ENCODE peak calls at places on chromosomes 7 and 10, in six cellular contexts. I is K562, U is GM12891, O is GM12878, S is HepG2, Q is H1. R is an unnamed sample.

GRCh38 chr7:15503603-15504280 is 58.1 kb downstream of the AGMO start:
- DNase-seq in O (no peak), S (no peak), I (no peak), Q (no peak), U (no peak), R (no peak)

GRCh38 chr10:99685232-99686041 is 26.1 kb downstream of the ENTPD7 start:
- DNase-seq in U (no peak), I (no peak), Q (no peak), O (peak; percentile 43), S (no peak), R (no peak)

GRCh38 chr7:43071604-43072003 is 40.8 kb upstream of the HECW1 start:
- DNase-seq in U (no peak), O (no peak), Q (peak; percentile 69), I (peak; percentile 23), S (no peak), R (no peak)

GRCh38 chr7:140635345-140635744 is 5.3 kb downstream of the DENND2A start:
- DNase-seq in S (no peak), I (no peak), Q (no peak), O (no peak), U (no peak), R (no peak)

GRCh38 chr7:1882451-1882850 is 212.4 kb downstream of the ELFN1 start:
- DNase-seq in S (no peak), O (no peak), Q (no peak), I (peak; percentile 39), U (no peak), R (no peak)

GRCh38 chr7:139016931-139017511 is 18.8 kb downstream of the ZC3HAV1L start:
- DNase-seq in S (peak; percentile 68), Q (no peak), U (peak; percentile 54), O (no peak), I (peak; percentile 81), R (peak; percentile 47)

GRCh38 chr10:113060221-113061053 is 110.4 kb downstream of the TCF7L2 start:
- DNase-seq in Q (no peak), S (peak; percentile 71), I (peak; percentile 67), O (no peak), U (no peak), R (no peak)

GRCh38 chr10:46094931-46095755 is 49.1 kb upstream of the MSMB start:
- DNase-seq in I (no peak), U (no peak), O (no peak), S (no peak), Q (no peak), R (no peak)

GRCh38 chr7:66167773-66168367 is 37.3 kb upstream of the TPST1 start:
- DNase-seq in U (no peak), O (no peak), S (peak; percentile 31), Q (no peak), I (no peak), R (no peak)

GRCh38 chr7:98867271-98867701 is 2.5 kb downstream of the TMEM130 start:
- DNase-seq in S (no peak), Q (no peak), U (no peak), I (no peak), O (no peak), R (no peak)

GRCh38 chr7:7554021-7554432 is 12.7 kb upstream of the MIOS start:
- DNase-seq in S (no peak), O (no peak), I (no peak), U (no peak), Q (no peak), R (no peak)

GRCh38 chr7:44217133-44217714 is 16.4 kb downstream of the YKT6 start:
- DNase-seq in S (no peak), O (no peak), I (no peak), U (no peak), Q (no peak), R (no peak)

GRCh38 chr7:133510326-133511055 is 257.6 kb downstream of the EXOC4 start:
- DNase-seq in Q (no peak), U (no peak), I (no peak), S (no peak), O (no peak), R (no peak)

GRCh38 chr7:158955146-158955870 is 99.0 kb downstream of the DYNC2I1 start:
- DNase-seq in Q (no peak), S (no peak), U (no peak), O (no peak), I (no peak), R (no peak)

GRCh38 chr7:88692493-88692892 is 67.0 kb upstream of the ZNF804B start:
- DNase-seq in Q (no peak), U (no peak), I (no peak), S (no peak), O (no peak), R (no peak)

GRCh38 chr10:5947471-5948207 is 29.7 kb downstream of the IL15RA start:
- DNase-seq in S (no peak), U (no peak), O (no peak), Q (no peak), I (no peak), R (no peak)

GRCh38 chr10:2992401-2993198 is 74.7 kb upstream of the PFKP start:
- DNase-seq in S (no peak), Q (no peak), I (no peak), O (no peak), U (no peak), R (no peak)

GRCh38 chr10:69780070-69780469 is 21.6 kb upstream of the COL13A1 start:
- DNase-seq in U (no peak), I (no peak), O (no peak), Q (no peak), S (no peak), R (no peak)

GRCh38 chr7:8261711-8262695 is at the start of gene ICA1:
- DNase-seq in U (peak; percentile 42), Q (no peak), O (no peak), I (peak; percentile 78), S (no peak), R (peak; percentile 33)

GRCh38 chr7:34087892-34088891 is 182.9 kb downstream of the BMPER start:
- DNase-seq in Q (peak; percentile 39), S (peak; percentile 16), O (no peak), U (no peak), I (no peak), R (no peak)

GRCh38 chr7:148941598-148942280 is 57.6 kb upstream of the EZH2 start:
- DNase-seq in U (no peak), O (no peak), I (peak; percentile 68), Q (no peak), S (peak; percentile 84), R (no peak)

GRCh38 chr7:148939128-148939747 is 55.1 kb upstream of the EZH2 start:
- DNase-seq in O (no peak), U (no peak), Q (no peak), S (no peak), I (no peak), R (no peak)

GRCh38 chr7:148935451-148935850 is 51.4 kb upstream of the EZH2 start:
- DNase-seq in I (no peak), O (no peak), S (no peak), U (no peak), Q (no peak), R (no peak)

GRCh38 chr7:148944935-148945934 is 61.1 kb upstream of the EZH2 start:
- DNase-seq in S (no peak), U (no peak), I (no peak), O (no peak), Q (no peak), R (no peak)

DNA sequence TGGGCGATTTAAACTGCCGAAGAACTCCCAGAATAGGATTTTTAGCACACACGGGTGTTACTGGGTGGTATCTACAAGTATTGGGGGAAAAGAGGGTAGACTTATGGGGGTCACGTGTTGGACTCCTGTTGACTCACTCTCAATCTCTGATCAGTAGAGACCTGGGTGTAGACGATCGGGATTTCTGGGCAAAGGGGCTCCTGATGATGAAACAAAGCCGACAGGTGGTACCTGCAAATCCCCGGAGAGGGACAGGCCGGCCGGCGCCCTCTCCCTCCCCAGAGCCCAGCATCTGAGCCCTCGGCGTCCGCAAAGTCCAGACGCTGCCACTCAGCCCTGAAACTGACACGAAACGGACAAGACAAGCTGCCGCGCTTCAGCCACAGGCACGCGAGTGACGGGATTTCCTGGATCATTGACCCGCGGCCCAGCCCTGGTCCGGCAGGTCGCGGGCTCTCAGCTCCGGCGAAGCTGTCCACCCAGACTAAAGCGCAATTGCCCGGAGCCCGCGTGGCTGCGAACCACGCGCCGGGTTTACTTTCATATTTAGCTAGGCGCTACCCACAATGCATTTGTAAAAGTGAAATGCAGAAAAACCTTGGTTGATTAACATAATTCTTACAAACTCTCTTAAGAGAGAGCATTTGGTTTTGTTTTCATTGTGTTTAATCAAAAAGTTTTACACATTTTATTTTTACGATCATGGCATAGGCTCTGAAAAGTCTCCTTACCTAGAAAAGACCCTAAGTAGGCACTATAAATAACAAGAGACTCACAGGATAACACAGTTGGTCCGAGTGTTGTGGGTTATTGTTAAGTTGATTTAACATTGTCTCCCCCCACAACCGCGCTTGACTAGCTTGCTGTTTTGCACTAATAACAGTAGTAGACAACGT is 56.9 kb upstream of the EZH2 start:
- DNase-seq in U (peak; percentile 45), S (peak; percentile 72), Q (no peak), O (peak; percentile 49), I (peak; percentile 86), R (peak; percentile 56)
- TF ChIP-seq POLR2A in U (peak; percentile 39), S (peak; percentile 62), Q (no peak), O (peak; percentile 83), I (peak; percentile 96), R (peak; percentile 67)

DNA sequence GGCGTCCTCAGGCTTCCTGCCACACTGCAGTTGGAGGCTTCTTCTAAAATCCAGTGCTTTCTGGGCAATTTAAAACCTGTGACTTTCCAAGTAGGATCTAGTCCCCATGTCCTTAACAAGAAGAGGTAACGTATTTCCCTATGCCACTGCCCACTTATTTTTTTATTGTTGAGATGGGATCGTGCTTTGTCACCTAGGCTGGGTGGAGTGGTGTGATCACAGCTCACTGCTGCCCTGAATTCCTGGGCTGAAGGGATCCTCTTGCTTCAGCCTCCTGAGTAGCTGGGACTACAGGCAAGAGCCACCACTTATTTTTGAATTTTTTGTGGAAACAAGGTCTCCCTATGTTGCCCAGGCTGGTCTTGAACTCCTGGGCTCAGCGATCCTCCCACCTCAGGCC is 63.4 kb downstream of the DAGLB start:
- DNase-seq in O (no peak), S (no peak), I (no peak), U (no peak), Q (no peak), R (no peak)
- TF ChIP-seq TAF1 in O (no peak), S (no peak), I (no peak), U (no peak), Q (no peak), R (no peak)

GRCh38 chr10:125123363-125124113 is 36.8 kb downstream of the CTBP2 start:
- DNase-seq in Q (no peak), S (no peak), U (no peak), O (no peak), I (no peak), R (no peak)
- TF ChIP-seq POLR2A in Q (no peak), S (no peak), U (no peak), O (no peak), I (no peak), R (no peak)

DNA sequence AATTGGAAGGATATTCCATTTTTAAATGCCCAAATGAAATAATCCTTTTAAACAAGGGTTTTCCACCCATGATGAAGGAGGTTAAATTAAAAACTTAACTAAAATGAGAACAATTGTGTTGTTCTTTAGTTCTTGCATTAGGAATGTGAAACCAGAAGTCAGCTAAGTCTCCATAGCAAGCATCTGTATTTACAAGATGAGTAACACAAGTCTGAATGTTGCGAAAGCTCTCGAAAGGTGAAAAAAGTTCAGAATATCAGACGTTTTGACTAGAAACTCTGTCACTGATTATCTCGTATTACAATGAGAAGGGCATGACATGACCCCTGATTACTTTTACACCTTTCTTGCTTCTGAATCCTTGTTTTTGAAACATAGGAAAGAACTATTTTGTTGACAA is 149.6 kb downstream of the BICC1 start:
- DNase-seq in U (no peak), Q (no peak), O (no peak), I (no peak), S (peak; percentile 89), R (no peak)
- TF ChIP-seq TAF1 in U (no peak), Q (no peak), O (no peak), I (no peak), S (no peak), R (no peak)

R was measured in GM12892.